ENCODE peak calls at places on chromosomes 2 and 18, in seven cellular contexts. One of them, this sample, is unnamed.

GRCh38 chr2:134461511-134461910 is 207.6 kb downstream of the MGAT5 start:
- DNase-seq in progenitor cell of endocrine pancreas: no peak
- DNase-seq in sciatic nerve: peak; percentile 58
- DNase-seq in memory B cell: no peak
- DNase-seq in activated CD8-positive, alpha-beta memory T cell treated with anti-CD3 and anti-CD28 coated beads, Interleukin-2, amount 10 ng/mL, durations not matched to agents 7 days and 5 days: no peak
- DNase-seq in left ventricle myocardium inferior: no peak
- DNase-seq in NCI-H2107: no peak
- DNase-seq in this sample: no peak

GRCh38 chr18:12283256-12283655 is 24.8 kb upstream of the TUBB6 start:
- DNase-seq in activated CD8-positive, alpha-beta memory T cell treated with anti-CD3 and anti-CD28 coated beads, Interleukin-2, amount 10 ng/mL, durations not matched to agents 7 days and 5 days: no peak
- DNase-seq in sciatic nerve: no peak
- DNase-seq in progenitor cell of endocrine pancreas: no peak
- DNase-seq in memory B cell: no peak
- DNase-seq in NCI-H2107: no peak
- DNase-seq in left ventricle myocardium inferior: no peak
- DNase-seq in this sample: no peak

GRCh38 chr2:182144039-182144779 is 158.6 kb downstream of the PPP1R1C start:
- DNase-seq in activated CD8-positive, alpha-beta memory T cell treated with anti-CD3 and anti-CD28 coated beads, Interleukin-2, amount 10 ng/mL, durations not matched to agents 7 days and 5 days: no peak
- DNase-seq in progenitor cell of endocrine pancreas: no peak
- DNase-seq in memory B cell: no peak
- DNase-seq in NCI-H2107: no peak
- DNase-seq in sciatic nerve: no peak
- DNase-seq in left ventricle myocardium inferior: no peak
- DNase-seq in this sample: no peak

GRCh38 chr2:79971807-79972206 is 332.7 kb downstream of the LRRTM1 start:
- DNase-seq in sciatic nerve: no peak
- DNase-seq in left ventricle myocardium inferior: no peak
- DNase-seq in memory B cell: no peak
- DNase-seq in progenitor cell of endocrine pancreas: no peak
- DNase-seq in NCI-H2107: no peak
- DNase-seq in activated CD8-positive, alpha-beta memory T cell treated with anti-CD3 and anti-CD28 coated beads, Interleukin-2, amount 10 ng/mL, durations not matched to agents 7 days and 5 days: no peak
- DNase-seq in this sample: no peak

GRCh38 chr2:128602038-128602698 is 283.5 kb upstream of the HS6ST1 start:
- DNase-seq in sciatic nerve: no peak
- DNase-seq in NCI-H2107: no peak
- DNase-seq in activated CD8-positive, alpha-beta memory T cell treated with anti-CD3 and anti-CD28 coated beads, Interleukin-2, amount 10 ng/mL, durations not matched to agents 7 days and 5 days: no peak
- DNase-seq in progenitor cell of endocrine pancreas: no peak
- DNase-seq in left ventricle myocardium inferior: peak; percentile 7
- DNase-seq in memory B cell: no peak
- DNase-seq in this sample: no peak

GRCh38 chr2:158127380-158127804 is 25.7 kb downstream of the UPP2 start:
- DNase-seq in NCI-H2107: no peak
- DNase-seq in activated CD8-positive, alpha-beta memory T cell treated with anti-CD3 and anti-CD28 coated beads, Interleukin-2, amount 10 ng/mL, durations not matched to agents 7 days and 5 days: no peak
- DNase-seq in memory B cell: no peak
- DNase-seq in progenitor cell of endocrine pancreas: no peak
- DNase-seq in left ventricle myocardium inferior: no peak
- DNase-seq in sciatic nerve: no peak
- DNase-seq in this sample: no peak

GRCh38 chr2:78908973-78909372 is 116.5 kb upstream of the REG3G start:
- DNase-seq in activated CD8-positive, alpha-beta memory T cell treated with anti-CD3 and anti-CD28 coated beads, Interleukin-2, amount 10 ng/mL, durations not matched to agents 7 days and 5 days: no peak
- DNase-seq in NCI-H2107: no peak
- DNase-seq in left ventricle myocardium inferior: no peak
- DNase-seq in memory B cell: no peak
- DNase-seq in sciatic nerve: no peak
- DNase-seq in progenitor cell of endocrine pancreas: no peak
- DNase-seq in this sample: no peak

GRCh38 chr2:238418196-238418998 is 8.3 kb upstream of the ASB1 start:
- DNase-seq in left ventricle myocardium inferior: no peak
- DNase-seq in activated CD8-positive, alpha-beta memory T cell treated with anti-CD3 and anti-CD28 coated beads, Interleukin-2, amount 10 ng/mL, durations not matched to agents 7 days and 5 days: no peak
- DNase-seq in memory B cell: no peak
- DNase-seq in sciatic nerve: no peak
- DNase-seq in progenitor cell of endocrine pancreas: no peak
- DNase-seq in NCI-H2107: no peak
- DNase-seq in this sample: no peak

GRCh38 chr18:5969355-5970003 is 74.2 kb upstream of the TMEM200C start:
- DNase-seq in activated CD8-positive, alpha-beta memory T cell treated with anti-CD3 and anti-CD28 coated beads, Interleukin-2, amount 10 ng/mL, durations not matched to agents 7 days and 5 days: no peak
- DNase-seq in memory B cell: no peak
- DNase-seq in progenitor cell of endocrine pancreas: no peak
- DNase-seq in left ventricle myocardium inferior: no peak
- DNase-seq in sciatic nerve: no peak
- DNase-seq in NCI-H2107: no peak
- DNase-seq in this sample: no peak

GRCh38 chr18:12321331-12321730 is 13.3 kb downstream of the TUBB6 start:
- DNase-seq in NCI-H2107: no peak
- DNase-seq in memory B cell: no peak
- DNase-seq in progenitor cell of endocrine pancreas: no peak
- DNase-seq in left ventricle myocardium inferior: no peak
- DNase-seq in activated CD8-positive, alpha-beta memory T cell treated with anti-CD3 and anti-CD28 coated beads, Interleukin-2, amount 10 ng/mL, durations not matched to agents 7 days and 5 days: no peak
- DNase-seq in sciatic nerve: no peak
- DNase-seq in this sample: peak; percentile 53

GRCh38 chr2:237894396-237894979 is 35.1 kb downstream of the RAMP1 start:
- DNase-seq in progenitor cell of endocrine pancreas: no peak
- DNase-seq in left ventricle myocardium inferior: no peak
- DNase-seq in NCI-H2107: no peak
- DNase-seq in activated CD8-positive, alpha-beta memory T cell treated with anti-CD3 and anti-CD28 coated beads, Interleukin-2, amount 10 ng/mL, durations not matched to agents 7 days and 5 days: no peak
- DNase-seq in memory B cell: no peak
- DNase-seq in sciatic nerve: peak; percentile 45
- DNase-seq in this sample: no peak

GRCh38 chr2:70603066-70603465 is 49.4 kb upstream of the TGFA start:
- DNase-seq in sciatic nerve: no peak
- DNase-seq in left ventricle myocardium inferior: no peak
- DNase-seq in progenitor cell of endocrine pancreas: no peak
- DNase-seq in memory B cell: no peak
- DNase-seq in NCI-H2107: no peak
- DNase-seq in activated CD8-positive, alpha-beta memory T cell treated with anti-CD3 and anti-CD28 coated beads, Interleukin-2, amount 10 ng/mL, durations not matched to agents 7 days and 5 days: no peak
- DNase-seq in this sample: no peak

GRCh38 chr2:120556908-120557307 is 178.8 kb upstream of the GLI2 start:
- DNase-seq in memory B cell: no peak
- DNase-seq in progenitor cell of endocrine pancreas: no peak
- DNase-seq in activated CD8-positive, alpha-beta memory T cell treated with anti-CD3 and anti-CD28 coated beads, Interleukin-2, amount 10 ng/mL, durations not matched to agents 7 days and 5 days: no peak
- DNase-seq in sciatic nerve: no peak
- DNase-seq in left ventricle myocardium inferior: no peak
- DNase-seq in NCI-H2107: no peak
- DNase-seq in this sample: no peak

GRCh38 chr2:171134624-171135230 is 26.0 kb downstream of the TLK1 start:
- DNase-seq in sciatic nerve: no peak
- DNase-seq in left ventricle myocardium inferior: no peak
- DNase-seq in NCI-H2107: no peak
- DNase-seq in memory B cell: no peak
- DNase-seq in progenitor cell of endocrine pancreas: no peak
- DNase-seq in activated CD8-positive, alpha-beta memory T cell treated with anti-CD3 and anti-CD28 coated beads, Interleukin-2, amount 10 ng/mL, durations not matched to agents 7 days and 5 days: no peak
- DNase-seq in this sample: no peak

GRCh38 chr18:79630266-79631095 is 49.1 kb upstream of the CTDP1 start:
- DNase-seq in activated CD8-positive, alpha-beta memory T cell treated with anti-CD3 and anti-CD28 coated beads, Interleukin-2, amount 10 ng/mL, durations not matched to agents 7 days and 5 days: peak; percentile 41
- DNase-seq in progenitor cell of endocrine pancreas: no peak
- DNase-seq in sciatic nerve: peak; percentile 39
- DNase-seq in memory B cell: no peak
- DNase-seq in left ventricle myocardium inferior: no peak
- DNase-seq in NCI-H2107: no peak
- DNase-seq in this sample: no peak

GRCh38 chr2:229297284-229297683 is 26.2 kb upstream of the PID1 start:
- DNase-seq in progenitor cell of endocrine pancreas: no peak
- DNase-seq in NCI-H2107: no peak
- DNase-seq in activated CD8-positive, alpha-beta memory T cell treated with anti-CD3 and anti-CD28 coated beads, Interleukin-2, amount 10 ng/mL, durations not matched to agents 7 days and 5 days: no peak
- DNase-seq in sciatic nerve: no peak
- DNase-seq in left ventricle myocardium inferior: no peak
- DNase-seq in memory B cell: no peak
- DNase-seq in this sample: no peak

GRCh38 chr2:164677271-164677670 is 56.0 kb upstream of the GRB14 start:
- DNase-seq in sciatic nerve: no peak
- DNase-seq in activated CD8-positive, alpha-beta memory T cell treated with anti-CD3 and anti-CD28 coated beads, Interleukin-2, amount 10 ng/mL, durations not matched to agents 7 days and 5 days: no peak
- DNase-seq in NCI-H2107: no peak
- DNase-seq in memory B cell: no peak
- DNase-seq in left ventricle myocardium inferior: no peak
- DNase-seq in progenitor cell of endocrine pancreas: no peak
- DNase-seq in this sample: no peak

GRCh38 chr18:48718251-48718959 is 179.6 kb downstream of the CTIF start:
- DNase-seq in memory B cell: no peak
- DNase-seq in progenitor cell of endocrine pancreas: no peak
- DNase-seq in NCI-H2107: no peak
- DNase-seq in left ventricle myocardium inferior: no peak
- DNase-seq in activated CD8-positive, alpha-beta memory T cell treated with anti-CD3 and anti-CD28 coated beads, Interleukin-2, amount 10 ng/mL, durations not matched to agents 7 days and 5 days: no peak
- DNase-seq in sciatic nerve: no peak
- DNase-seq in this sample: no peak

GRCh38 chr2:178425255-178425827 is 25.6 kb downstream of the PRKRA start:
- DNase-seq in progenitor cell of endocrine pancreas: no peak
- DNase-seq in NCI-H2107: no peak
- DNase-seq in left ventricle myocardium inferior: no peak
- DNase-seq in memory B cell: no peak
- DNase-seq in sciatic nerve: no peak
- DNase-seq in activated CD8-positive, alpha-beta memory T cell treated with anti-CD3 and anti-CD28 coated beads, Interleukin-2, amount 10 ng/mL, durations not matched to agents 7 days and 5 days: no peak
- DNase-seq in this sample: no peak

GRCh38 chr2:72668647-72669046 is 157.2 kb downstream of the EXOC6B start:
- DNase-seq in NCI-H2107: no peak
- DNase-seq in activated CD8-positive, alpha-beta memory T cell treated with anti-CD3 and anti-CD28 coated beads, Interleukin-2, amount 10 ng/mL, durations not matched to agents 7 days and 5 days: no peak
- DNase-seq in memory B cell: no peak
- DNase-seq in sciatic nerve: no peak
- DNase-seq in left ventricle myocardium inferior: no peak
- DNase-seq in progenitor cell of endocrine pancreas: no peak
- DNase-seq in this sample: no peak

GRCh38 chr2:238875531-238876231 is 27.8 kb downstream of the TWIST2 start:
- DNase-seq in sciatic nerve: peak; percentile 51
- DNase-seq in memory B cell: no peak
- DNase-seq in left ventricle myocardium inferior: no peak
- DNase-seq in activated CD8-positive, alpha-beta memory T cell treated with anti-CD3 and anti-CD28 coated beads, Interleukin-2, amount 10 ng/mL, durations not matched to agents 7 days and 5 days: no peak
- DNase-seq in progenitor cell of endocrine pancreas: no peak
- DNase-seq in NCI-H2107: no peak
- DNase-seq in this sample: no peak

GRCh38 chr2:148253716-148254115 is 232.8 kb downstream of the MBD5 start:
- DNase-seq in left ventricle myocardium inferior: no peak
- DNase-seq in activated CD8-positive, alpha-beta memory T cell treated with anti-CD3 and anti-CD28 coated beads, Interleukin-2, amount 10 ng/mL, durations not matched to agents 7 days and 5 days: no peak
- DNase-seq in sciatic nerve: no peak
- DNase-seq in progenitor cell of endocrine pancreas: no peak
- DNase-seq in memory B cell: no peak
- DNase-seq in NCI-H2107: no peak
- DNase-seq in this sample: no peak

GRCh38 chr18:75003764-75004690 is 204.9 kb downstream of the PTGR3 start:
- DNase-seq in sciatic nerve: no peak
- DNase-seq in activated CD8-positive, alpha-beta memory T cell treated with anti-CD3 and anti-CD28 coated beads, Interleukin-2, amount 10 ng/mL, durations not matched to agents 7 days and 5 days: no peak
- DNase-seq in NCI-H2107: no peak
- DNase-seq in left ventricle myocardium inferior: peak; percentile 31
- DNase-seq in memory B cell: no peak
- DNase-seq in progenitor cell of endocrine pancreas: no peak
- DNase-seq in this sample: no peak

GRCh38 chr2:215773728-215774127 is 239.6 kb downstream of the MREG start:
- DNase-seq in left ventricle myocardium inferior: no peak
- DNase-seq in memory B cell: no peak
- DNase-seq in sciatic nerve: peak; percentile 69
- DNase-seq in progenitor cell of endocrine pancreas: no peak
- DNase-seq in activated CD8-positive, alpha-beta memory T cell treated with anti-CD3 and anti-CD28 coated beads, Interleukin-2, amount 10 ng/mL, durations not matched to agents 7 days and 5 days: no peak
- DNase-seq in NCI-H2107: no peak
- DNase-seq in this sample: no peak

GRCh38 chr2:165193178-165193777 is 10.6 kb downstream of the SCN3A start:
- DNase-seq in left ventricle myocardium inferior: no peak
- DNase-seq in sciatic nerve: no peak
- DNase-seq in progenitor cell of endocrine pancreas: no peak
- DNase-seq in memory B cell: peak; percentile 25
- DNase-seq in activated CD8-positive, alpha-beta memory T cell treated with anti-CD3 and anti-CD28 coated beads, Interleukin-2, amount 10 ng/mL, durations not matched to agents 7 days and 5 days: no peak
- DNase-seq in NCI-H2107: peak; percentile 69
- DNase-seq in this sample: peak; percentile 0

GRCh38 chr2:12251121-12251520 is 465.6 kb upstream of the TRIB2 start:
- DNase-seq in NCI-H2107: no peak
- DNase-seq in memory B cell: no peak
- DNase-seq in left ventricle myocardium inferior: no peak
- DNase-seq in sciatic nerve: no peak
- DNase-seq in progenitor cell of endocrine pancreas: no peak
- DNase-seq in activated CD8-positive, alpha-beta memory T cell treated with anti-CD3 and anti-CD28 coated beads, Interleukin-2, amount 10 ng/mL, durations not matched to agents 7 days and 5 days: no peak
- DNase-seq in this sample: no peak

GRCh38 chr2:72915076-72915906 is 2.0 kb upstream of the EMX1 start:
- DNase-seq in NCI-H2107: no peak
- DNase-seq in left ventricle myocardium inferior: no peak
- DNase-seq in activated CD8-positive, alpha-beta memory T cell treated with anti-CD3 and anti-CD28 coated beads, Interleukin-2, amount 10 ng/mL, durations not matched to agents 7 days and 5 days: peak; percentile 33
- DNase-seq in sciatic nerve: no peak
- DNase-seq in progenitor cell of endocrine pancreas: no peak
- DNase-seq in memory B cell: no peak
- DNase-seq in this sample: no peak